ENCODE peak calls at places on chromosomes 6 and 20, in ten cellular contexts. One of them, this sample, is unnamed. For H3K4me1, the result is how much of the 10 kb centered on the place peaks cover.

GRCh38 chr6:77474286-77474956 is 11.1 kb upstream of the HTR1B start:
- DNase-seq in transverse colon: no peak
- DNase-seq in left lung: no peak
- DNase-seq in foreskin keratinocyte: no peak
- DNase-seq in tibial artery: no peak
- DNase-seq in osteoblast: peak
- DNase-seq in spleen: no peak
- DNase-seq in hepatocyte: no peak
- DNase-seq in neural progenitor cell: no peak
- DNase-seq in psoas muscle: no peak
- DNase-seq in this sample: no peak

GRCh38 chr6:107491791-107492674 is 2.1 kb downstream of the SOBP start:
- DNase-seq in left lung: no peak
- DNase-seq in psoas muscle: peak
- DNase-seq in foreskin keratinocyte: no peak
- DNase-seq in hepatocyte: no peak
- DNase-seq in spleen: no peak
- DNase-seq in osteoblast: peak
- DNase-seq in transverse colon: no peak
- DNase-seq in tibial artery: peak
- DNase-seq in neural progenitor cell: no peak
- DNase-seq in this sample: peak

GRCh38 chr6:102417368-102417767 is 1023.9 kb downstream of the GRIK2 start:
- DNase-seq in neural progenitor cell: no peak
- DNase-seq in transverse colon: no peak
- DNase-seq in osteoblast: no peak
- DNase-seq in psoas muscle: no peak
- DNase-seq in foreskin keratinocyte: no peak
- DNase-seq in hepatocyte: no peak
- DNase-seq in spleen: no peak
- DNase-seq in left lung: no peak
- DNase-seq in tibial artery: no peak
- DNase-seq in this sample: no peak

GRCh38 chr6:38865521-38866174 is 150.5 kb downstream of the DNAH8 start:
- DNase-seq in osteoblast: no peak
- DNase-seq in psoas muscle: no peak
- DNase-seq in spleen: no peak
- DNase-seq in left lung: no peak
- DNase-seq in foreskin keratinocyte: no peak
- DNase-seq in transverse colon: no peak
- DNase-seq in tibial artery: no peak
- DNase-seq in neural progenitor cell: no peak
- DNase-seq in hepatocyte: no peak
- DNase-seq in this sample: no peak

GRCh38 chr6:124682751-124683150 is 279.5 kb upstream of the RNF217 start:
- DNase-seq in hepatocyte: no peak
- DNase-seq in psoas muscle: no peak
- DNase-seq in osteoblast: no peak
- DNase-seq in left lung: no peak
- DNase-seq in tibial artery: no peak
- DNase-seq in foreskin keratinocyte: no peak
- DNase-seq in spleen: no peak
- DNase-seq in neural progenitor cell: no peak
- DNase-seq in transverse colon: no peak
- DNase-seq in this sample: no peak

GRCh38 chr6:30013296-30013922 is 47.7 kb upstream of the POLR1H start:
- DNase-seq in foreskin keratinocyte: no peak
- DNase-seq in tibial artery: no peak
- DNase-seq in psoas muscle: no peak
- DNase-seq in hepatocyte: no peak
- DNase-seq in neural progenitor cell: peak
- DNase-seq in transverse colon: no peak
- DNase-seq in spleen: no peak
- DNase-seq in osteoblast: no peak
- DNase-seq in left lung: no peak
- DNase-seq in this sample: no peak

GRCh38 chr20:25308671-25309394 is 60.9 kb downstream of the PYGB start:
- DNase-seq in foreskin keratinocyte: no peak
- DNase-seq in osteoblast: peak
- DNase-seq in tibial artery: peak
- DNase-seq in hepatocyte: no peak
- DNase-seq in left lung: no peak
- DNase-seq in spleen: peak
- DNase-seq in neural progenitor cell: no peak
- DNase-seq in transverse colon: no peak
- DNase-seq in psoas muscle: no peak
- DNase-seq in this sample: no peak

GRCh38 chr20:14544688-14545087 is 207.3 kb upstream of the FLRT3 start:
- DNase-seq in psoas muscle: no peak
- DNase-seq in spleen: no peak
- DNase-seq in transverse colon: no peak
- DNase-seq in foreskin keratinocyte: no peak
- DNase-seq in hepatocyte: no peak
- DNase-seq in neural progenitor cell: no peak
- DNase-seq in left lung: no peak
- DNase-seq in tibial artery: no peak
- DNase-seq in osteoblast: no peak
- DNase-seq in this sample: no peak

GRCh38 chr20:36465109-36466080 is 75.9 kb upstream of the MYL9 start:
- DNase-seq in left lung: no peak
- DNase-seq in spleen: no peak
- DNase-seq in foreskin keratinocyte: peak
- DNase-seq in tibial artery: peak
- DNase-seq in hepatocyte: peak
- DNase-seq in neural progenitor cell: peak
- DNase-seq in psoas muscle: peak
- DNase-seq in osteoblast: peak
- DNase-seq in transverse colon: peak
- DNase-seq in this sample: no peak

GRCh38 chr20:41538810-41539596 is 79.2 kb downstream of the CHD6 start:
- DNase-seq in osteoblast: no peak
- DNase-seq in foreskin keratinocyte: no peak
- DNase-seq in tibial artery: no peak
- DNase-seq in left lung: no peak
- DNase-seq in hepatocyte: peak
- DNase-seq in psoas muscle: no peak
- DNase-seq in transverse colon: no peak
- DNase-seq in spleen: no peak
- DNase-seq in neural progenitor cell: no peak
- DNase-seq in this sample: no peak

GRCh38 chr20:51752343-51752951 is 15.7 kb downstream of the ATP9A start:
- DNase-seq in neural progenitor cell: no peak
- DNase-seq in hepatocyte: peak
- DNase-seq in transverse colon: no peak
- DNase-seq in tibial artery: no peak
- DNase-seq in foreskin keratinocyte: peak
- DNase-seq in left lung: no peak
- DNase-seq in osteoblast: peak
- DNase-seq in spleen: no peak
- DNase-seq in psoas muscle: no peak
- DNase-seq in this sample: no peak

GRCh38 chr20:10705801-10706459 is 32.1 kb upstream of the JAG1 start:
- DNase-seq in neural progenitor cell: no peak
- DNase-seq in transverse colon: peak
- DNase-seq in hepatocyte: no peak
- DNase-seq in left lung: no peak
- DNase-seq in foreskin keratinocyte: peak
- DNase-seq in osteoblast: no peak
- DNase-seq in psoas muscle: no peak
- DNase-seq in tibial artery: no peak
- DNase-seq in spleen: no peak
- DNase-seq in this sample: no peak

GRCh38 chr6:44489912-44490604 is 102.6 kb downstream of the CDC5L start:
- DNase-seq in transverse colon: no peak
- DNase-seq in foreskin keratinocyte: peak
- DNase-seq in spleen: no peak
- DNase-seq in osteoblast: peak
- DNase-seq in tibial artery: no peak
- DNase-seq in neural progenitor cell: no peak
- DNase-seq in left lung: no peak
- DNase-seq in hepatocyte: peak
- DNase-seq in psoas muscle: no peak
- DNase-seq in this sample: no peak

GRCh38 chr20:10090588-10091166 is 55.9 kb downstream of the ANKEF1 start:
- DNase-seq in tibial artery: no peak
- DNase-seq in osteoblast: no peak
- DNase-seq in neural progenitor cell: peak
- DNase-seq in foreskin keratinocyte: no peak
- DNase-seq in spleen: no peak
- DNase-seq in transverse colon: peak
- DNase-seq in hepatocyte: peak
- DNase-seq in left lung: peak
- DNase-seq in psoas muscle: peak
- DNase-seq in this sample: no peak

GRCh38 chr6:167094820-167095637 is 27.9 kb upstream of the CCR6 start:
- DNase-seq in spleen: no peak
- DNase-seq in neural progenitor cell: no peak
- DNase-seq in tibial artery: no peak
- DNase-seq in psoas muscle: no peak
- DNase-seq in foreskin keratinocyte: no peak
- DNase-seq in hepatocyte: no peak
- DNase-seq in osteoblast: peak
- DNase-seq in left lung: no peak
- DNase-seq in transverse colon: no peak
- DNase-seq in this sample: no peak

GRCh38 chr20:58372836-58373235 is 16.2 kb upstream of the VAPB start:
- DNase-seq in osteoblast: no peak
- DNase-seq in spleen: no peak
- DNase-seq in transverse colon: no peak
- DNase-seq in psoas muscle: no peak
- DNase-seq in tibial artery: no peak
- DNase-seq in neural progenitor cell: peak
- DNase-seq in foreskin keratinocyte: no peak
- DNase-seq in hepatocyte: peak
- DNase-seq in left lung: no peak
- DNase-seq in this sample: no peak

GRCh38 chr6:72533601-72534000 is 88.3 kb upstream of the KCNQ5 start:
- DNase-seq in osteoblast: peak
- DNase-seq in spleen: no peak
- DNase-seq in tibial artery: no peak
- DNase-seq in neural progenitor cell: no peak
- DNase-seq in foreskin keratinocyte: no peak
- DNase-seq in hepatocyte: no peak
- DNase-seq in left lung: no peak
- DNase-seq in psoas muscle: no peak
- DNase-seq in transverse colon: no peak
- DNase-seq in this sample: no peak

GRCh38 chr6:118283759-118284158 is 264.3 kb upstream of the PLN start:
- DNase-seq in psoas muscle: no peak
- DNase-seq in foreskin keratinocyte: peak
- DNase-seq in spleen: no peak
- DNase-seq in tibial artery: no peak
- DNase-seq in osteoblast: peak
- DNase-seq in left lung: no peak
- DNase-seq in hepatocyte: peak
- DNase-seq in transverse colon: peak
- DNase-seq in neural progenitor cell: peak
- DNase-seq in this sample: no peak

GRCh38 chr6:165881812-165882211 is 218.8 kb upstream of the PDE10A start:
- DNase-seq in foreskin keratinocyte: no peak
- DNase-seq in psoas muscle: no peak
- DNase-seq in neural progenitor cell: no peak
- DNase-seq in spleen: no peak
- DNase-seq in tibial artery: no peak
- DNase-seq in hepatocyte: no peak
- DNase-seq in transverse colon: no peak
- DNase-seq in left lung: no peak
- DNase-seq in osteoblast: no peak
- DNase-seq in this sample: no peak

GRCh38 chr6:139175389-139175788 is 40.5 kb downstream of the HECA start:
- DNase-seq in foreskin keratinocyte: no peak
- DNase-seq in spleen: no peak
- DNase-seq in left lung: no peak
- DNase-seq in psoas muscle: no peak
- DNase-seq in hepatocyte: no peak
- DNase-seq in transverse colon: no peak
- DNase-seq in neural progenitor cell: no peak
- DNase-seq in osteoblast: no peak
- DNase-seq in tibial artery: no peak
- DNase-seq in this sample: no peak
- H3K4me1 ChIP-seq in foreskin keratinocyte: under half
- H3K4me1 ChIP-seq in spleen: under half
- H3K4me1 ChIP-seq in left lung: under half
- H3K4me1 ChIP-seq in psoas muscle: under half
- H3K4me1 ChIP-seq in hepatocyte: under half
- H3K4me1 ChIP-seq in transverse colon: under half
- H3K4me1 ChIP-seq in neural progenitor cell: under half
- H3K4me1 ChIP-seq in osteoblast: under half
- H3K4me1 ChIP-seq in tibial artery: under half
- H3K4me1 ChIP-seq in this sample: under half

GRCh38 chr6:135087403-135087802 is 32.8 kb upstream of the HBS1L start:
- DNase-seq in psoas muscle: no peak
- DNase-seq in spleen: no peak
- DNase-seq in neural progenitor cell: no peak
- DNase-seq in foreskin keratinocyte: no peak
- DNase-seq in hepatocyte: no peak
- DNase-seq in transverse colon: no peak
- DNase-seq in left lung: no peak
- DNase-seq in osteoblast: no peak
- DNase-seq in tibial artery: no peak
- DNase-seq in this sample: no peak
- TF ChIP-seq CTCF in psoas muscle: no peak
- TF ChIP-seq CTCF in spleen: no peak
- TF ChIP-seq CTCF in neural progenitor cell: peak
- TF ChIP-seq CTCF in foreskin keratinocyte: peak
- TF ChIP-seq CTCF in hepatocyte: no peak
- TF ChIP-seq CTCF in transverse colon: no peak
- TF ChIP-seq CTCF in left lung: no peak
- TF ChIP-seq CTCF in osteoblast: no peak
- TF ChIP-seq CTCF in tibial artery: no peak
- TF ChIP-seq CTCF in this sample: no peak

GRCh38 chr6:116381000-116381399 is 10.3 kb downstream of the DSE start:
- DNase-seq in foreskin keratinocyte: no peak
- DNase-seq in osteoblast: no peak
- DNase-seq in hepatocyte: no peak
- DNase-seq in psoas muscle: no peak
- DNase-seq in tibial artery: no peak
- DNase-seq in left lung: no peak
- DNase-seq in neural progenitor cell: no peak
- DNase-seq in transverse colon: peak
- DNase-seq in spleen: no peak
- DNase-seq in this sample: no peak
- H3K4me1 ChIP-seq in foreskin keratinocyte: half or more
- H3K4me1 ChIP-seq in osteoblast: under half
- H3K4me1 ChIP-seq in hepatocyte: under half
- H3K4me1 ChIP-seq in psoas muscle: under half
- H3K4me1 ChIP-seq in tibial artery: under half
- H3K4me1 ChIP-seq in left lung: under half
- H3K4me1 ChIP-seq in neural progenitor cell: under half
- H3K4me1 ChIP-seq in transverse colon: under half
- H3K4me1 ChIP-seq in spleen: under half
- H3K4me1 ChIP-seq in this sample: under half

DNA sequence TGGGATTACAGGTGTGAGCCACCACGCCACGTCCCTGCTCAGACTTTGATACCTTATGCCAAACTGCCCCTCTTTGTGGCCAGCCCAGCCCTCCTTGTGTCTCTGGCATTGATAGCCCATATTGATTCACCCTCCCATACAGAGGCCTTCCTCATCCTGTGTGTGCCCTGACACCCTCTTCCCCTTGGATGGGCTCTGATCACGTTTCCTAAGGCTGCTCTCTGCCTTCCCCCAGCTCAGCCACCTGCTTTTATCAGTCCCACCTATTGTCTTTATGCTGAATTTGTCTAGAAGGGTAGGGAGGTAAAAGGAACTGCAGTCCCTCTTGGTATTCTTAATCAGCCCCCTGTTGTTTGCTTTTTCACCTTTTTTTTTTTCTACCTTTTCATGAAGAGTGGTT is 95.9 kb downstream of the CDKAL1 start:
- DNase-seq in tibial artery: no peak
- DNase-seq in left lung: no peak
- DNase-seq in spleen: no peak
- DNase-seq in foreskin keratinocyte: no peak
- DNase-seq in osteoblast: no peak
- DNase-seq in transverse colon: no peak
- DNase-seq in neural progenitor cell: peak
- DNase-seq in hepatocyte: no peak
- DNase-seq in psoas muscle: no peak
- DNase-seq in this sample: no peak
- TF ChIP-seq CTCF in tibial artery: no peak
- TF ChIP-seq CTCF in left lung: no peak
- TF ChIP-seq CTCF in spleen: no peak
- TF ChIP-seq CTCF in foreskin keratinocyte: no peak
- TF ChIP-seq CTCF in osteoblast: no peak
- TF ChIP-seq CTCF in transverse colon: no peak
- TF ChIP-seq CTCF in neural progenitor cell: no peak
- TF ChIP-seq CTCF in hepatocyte: no peak
- TF ChIP-seq CTCF in psoas muscle: no peak
- TF ChIP-seq CTCF in this sample: no peak